ENCODE peak calls at places on chromosomes 16 and 17, in four cellular contexts. T, W, Q and S are unnamed samples.

GRCh38 chr17:47810200-47810821 is 11.3 kb downstream of the OSBPL7 start:
- DNase-seq in T (peak; percentile 38), Q (peak; percentile 52), W (peak; percentile 69), S (peak; percentile 84)

GRCh38 chr16:18984425-18985005 is 781 bp downstream of the TMC7 start:
- DNase-seq in W (no peak), T (no peak), Q (no peak), S (no peak)

GRCh38 chr16:57045694-57046381 is 46.5 kb upstream of the CPNE2 start:
- DNase-seq in W (no peak), Q (peak; percentile 13), T (no peak), S (no peak)

GRCh38 chr17:57027852-57028251 is 49.9 kb downstream of the SCPEP1 start:
- DNase-seq in W (no peak), T (no peak), Q (no peak), S (no peak)

GRCh38 chr17:60094754-60095153 is 16.0 kb upstream of the HEATR6 start:
- DNase-seq in Q (no peak), T (no peak), W (no peak), S (no peak)

GRCh38 chr17:9977175-9977574 is 72.1 kb upstream of the RCVRN start:
- DNase-seq in W (no peak), Q (no peak), T (no peak), S (no peak)

GRCh38 chr17:1480747-1481465 is 11.6 kb downstream of the MYO1C start:
- DNase-seq in W (no peak), T (no peak), Q (no peak), S (no peak)

GRCh38 chr17:33390479-33391027 is 97.5 kb upstream of the ASIC2 start:
- DNase-seq in T (no peak), Q (no peak), W (no peak), S (no peak)

GRCh38 chr17:13825526-13826040 is 223.9 kb upstream of the HS3ST3A1 start:
- DNase-seq in T (no peak), Q (no peak), W (no peak), S (no peak)

GRCh38 chr16:57815987-57816745 is 13.9 kb upstream of the KIFC3 start:
- DNase-seq in W (peak; percentile 90), Q (no peak), T (no peak), S (peak; percentile 78)

GRCh38 chr16:55559233-55559632 is 7.3 kb upstream of the CAPNS2 start:
- DNase-seq in Q (no peak), T (no peak), W (no peak), S (no peak)

GRCh38 chr16:16116841-16117240 is 106.5 kb downstream of the ABCC6 start:
- DNase-seq in Q (no peak), T (no peak), W (no peak), S (no peak)

GRCh38 chr17:78506454-78507309 is 70.5 kb downstream of the DNAH17 start:
- DNase-seq in W (no peak), Q (no peak), T (no peak), S (no peak)

GRCh38 chr17:72472116-72472515 is 351.3 kb downstream of the SOX9 start:
- DNase-seq in W (no peak), T (no peak), Q (no peak), S (no peak)

GRCh38 chr17:62950067-62950466 is 16.0 kb upstream of the TANC2 start:
- DNase-seq in W (peak; percentile 72), Q (no peak), T (no peak), S (no peak)

GRCh38 chr16:87123356-87124001 is 193.7 kb downstream of the C16orf95 start:
- DNase-seq in T (no peak), W (no peak), Q (no peak), S (no peak)

GRCh38 chr16:70611224-70611598 is 35.1 kb upstream of the IL34 start:
- DNase-seq in W (no peak), Q (no peak), T (no peak), S (no peak)

GRCh38 chr17:36183001-36183810 is 6.8 kb upstream of the TBC1D3B start:
- DNase-seq in Q (no peak), T (no peak), W (no peak), S (no peak)

GRCh38 chr16:64137976-64138375 is 983.9 kb downstream of the CDH11 start:
- DNase-seq in Q (no peak), W (no peak), T (no peak), S (no peak)

GRCh38 chr17:69609495-69610315 is 195.2 kb downstream of the MAP2K6 start:
- DNase-seq in W (no peak), T (no peak), Q (no peak), S (no peak)

GRCh38 chr17:58666858-58667267 is 25.0 kb downstream of the TEX14 start:
- DNase-seq in T (no peak), Q (no peak), W (peak; percentile 74), S (no peak)

GRCh38 chr17:66190738-66191606 is 961 bp downstream of the CEP112 start:
- DNase-seq in W (no peak), Q (no peak), T (no peak), S (no peak)

GRCh38 chr17:42518755-42519545 is 17.1 kb upstream of the NAGLU start:
- DNase-seq in W (no peak), T (no peak), Q (no peak), S (no peak)

DNA sequence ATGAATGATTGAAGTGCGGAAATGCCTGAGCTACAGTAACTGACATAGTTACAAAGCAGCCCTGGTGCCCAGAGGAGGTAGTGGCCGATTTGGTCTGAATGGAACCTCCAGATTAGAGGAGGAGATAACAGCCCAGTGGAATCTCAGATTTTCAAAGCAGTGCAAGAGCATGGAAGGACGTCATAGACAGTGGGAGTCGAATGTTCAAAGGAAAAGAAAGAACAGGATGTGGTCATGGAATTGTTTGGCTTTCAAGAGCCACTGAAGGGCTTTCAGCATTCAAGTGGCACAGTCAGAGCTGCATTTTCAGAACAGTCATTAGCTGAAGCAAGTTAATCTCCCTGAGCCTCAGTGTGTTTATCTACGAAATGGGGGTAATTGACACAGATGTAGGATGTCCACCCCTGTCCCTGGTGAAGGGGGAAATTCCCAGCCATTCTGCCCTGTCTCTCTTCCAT is 104.6 kb upstream of the CACNG3 start:
- DNase-seq in T (no peak), W (peak; percentile 29), Q (no peak), S (no peak)
- TF ChIP-seq CTCF in T (no peak), W (no peak), Q (no peak), S (no peak)

GRCh38 chr17:64092111-64092510 is 37.8 kb downstream of the ERN1 start:
- DNase-seq in Q (no peak), W (no peak), T (no peak), S (no peak)
- H3K4me3 ChIP-seq in Q (no peak overlapping the region), W (no peak overlapping the region), T (no peak overlapping the region), S (no peak overlapping the region)

GRCh38 chr16:68113059-68113757 is 28.0 kb downstream of the NFATC3 start:
- DNase-seq in Q (no peak), T (no peak), W (no peak), S (no peak)

GRCh38 chr16:68113765-68114240 is 28.6 kb downstream of the NFATC3 start:
- DNase-seq in W (no peak), Q (no peak), T (no peak), S (no peak)

GRCh38 chr16:68115851-68116250 is 30.7 kb downstream of the NFATC3 start:
- DNase-seq in Q (no peak), T (no peak), W (no peak), S (no peak)

GRCh38 chr16:68117884-68118283 is 32.7 kb downstream of the NFATC3 start:
- DNase-seq in Q (no peak), W (no peak), T (no peak), S (no peak)

GRCh38 chr16:68116256-68116853 is 31.2 kb downstream of the NFATC3 start:
- DNase-seq in T (no peak), W (no peak), Q (peak; percentile 5), S (no peak)
- TF ChIP-seq CTCF in T (peak; percentile 46), W (peak; percentile 17), Q (no peak), S (peak; percentile 70)

DNA sequence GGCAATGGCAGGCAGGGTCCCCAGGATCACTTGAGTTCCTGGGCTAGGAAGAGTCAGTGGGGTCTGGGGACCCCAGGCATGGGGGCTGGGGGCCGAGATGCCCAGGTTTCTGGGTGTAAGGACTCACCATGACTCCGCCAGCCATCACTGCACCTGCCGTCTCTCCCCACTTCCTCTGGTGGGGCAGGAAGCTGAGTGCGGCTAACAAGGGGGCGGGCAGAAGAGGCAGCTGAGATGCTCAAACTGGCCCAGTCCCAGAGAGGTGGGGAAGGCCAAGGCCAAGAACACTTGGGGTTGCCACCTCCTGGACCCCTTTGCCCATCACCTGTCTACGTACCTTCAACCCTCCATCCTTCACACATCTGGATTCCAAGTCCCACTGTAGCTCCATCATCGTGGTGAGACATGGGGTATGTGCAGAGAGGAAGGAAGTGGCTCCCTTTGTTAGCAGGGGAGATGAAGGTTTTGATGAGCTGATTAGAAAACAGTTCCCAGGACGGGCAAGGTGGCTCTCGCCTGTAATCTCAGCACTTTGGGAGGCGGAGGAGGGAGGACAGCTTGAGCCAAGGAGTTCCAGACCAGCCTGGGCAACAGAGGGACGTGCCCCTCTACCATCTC is at the start of gene SEPTIN1:
- DNase-seq in W (no peak), Q (no peak), T (no peak), S (no peak)
- H3K4me3 ChIP-seq in W (no peak within 1 kb of the TSS), Q (no peak within 1 kb of the TSS), T (no peak within 1 kb of the TSS), S (no peak within 1 kb of the TSS)

GRCh38 chr17:40443196-40443987 is at the start of gene IGFBP4:
- DNase-seq in W (peak; percentile 79), T (no peak), Q (no peak), S (no peak)
- TF ChIP-seq CTCF in W (peak; percentile 33), T (peak; percentile 36), Q (peak; percentile 82), S (peak; percentile 50)

DNA sequence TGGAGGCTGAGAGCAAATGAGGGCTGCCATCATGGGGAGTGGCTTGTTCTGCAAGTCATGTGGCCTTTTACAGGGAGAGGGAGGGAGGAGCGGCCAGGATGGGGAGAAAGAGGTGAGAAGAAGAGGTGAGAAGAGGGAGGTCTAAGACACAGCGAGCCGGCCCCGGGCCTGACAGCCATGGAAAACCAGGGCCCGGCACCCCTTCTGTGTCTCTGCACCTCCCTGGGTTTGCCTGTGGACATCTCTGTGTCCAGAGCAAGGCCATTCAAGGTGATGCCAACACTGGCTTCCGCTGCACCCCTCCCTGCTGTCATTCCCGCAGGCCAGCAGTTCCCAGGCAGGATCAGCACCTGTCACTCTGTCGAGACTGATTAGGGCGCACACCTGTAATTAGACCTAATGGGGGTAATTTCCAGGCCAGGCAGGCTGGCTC is 75.6 kb downstream of the MGAT5B start:
- DNase-seq in W (no peak), Q (no peak), T (no peak), S (no peak)
- H3K4me3 ChIP-seq in W (no peak overlapping the region), Q (no peak overlapping the region), T (no peak overlapping the region), S (no peak overlapping the region)